ENCODE peak calls at places on chromosomes 2 and 18, in nine cellular contexts. K, Q, F, I, M, X, E, G and N are unnamed samples.

GRCh38 chr2:19256239-19256638 is 102.2 kb downstream of the OSR1 start:
- DNase-seq in I (no peak), Q (no peak), X (peak; percentile 89), E (no peak), F (no peak), K (no peak), G (no peak), M (no peak), N (no peak)

GRCh38 chr2:45654250-45654649 is 2.8 kb downstream of the PRKCE start:
- DNase-seq in K (no peak), E (no peak), X (peak; percentile 5), Q (no peak), M (no peak), I (no peak), F (no peak), G (no peak), N (no peak)

GRCh38 chr18:43034683-43035500 is 80.6 kb downstream of the RIT2 start:
- DNase-seq in Q (no peak), F (no peak), E (no peak), X (no peak), I (no peak), K (no peak), G (no peak), M (no peak), N (no peak)

GRCh38 chr2:159564081-159564480 is 52.3 kb downstream of the BAZ2B start:
- DNase-seq in Q (no peak), G (no peak), F (peak; percentile 1), X (peak; percentile 9), E (no peak), I (no peak), K (no peak), M (no peak), N (no peak)

GRCh38 chr2:216436369-216436768 is 24.1 kb downstream of the SMARCAL1 start:
- DNase-seq in I (no peak), E (no peak), F (no peak), Q (no peak), G (no peak), K (no peak), X (peak; percentile 13), M (no peak), N (no peak)

GRCh38 chr2:239457586-239458445 is 57.0 kb upstream of the HDAC4 start:
- DNase-seq in X (no peak), F (no peak), Q (peak; percentile 21), E (no peak), M (no peak), I (no peak), K (no peak), G (no peak), N (peak; percentile 64)

GRCh38 chr18:22710628-22711380 is 222.3 kb upstream of the RBBP8 start:
- DNase-seq in E (no peak), F (peak; percentile 55), G (no peak), X (peak; percentile 59), M (no peak), K (peak; percentile 84), Q (peak; percentile 51), I (no peak), N (peak; percentile 90)

GRCh38 chr2:73176205-73176880 is 26.0 kb upstream of the NOTO start:
- DNase-seq in Q (no peak), E (no peak), K (no peak), F (no peak), M (no peak), G (no peak), I (no peak), X (peak; percentile 41), N (no peak)

GRCh38 chr2:192555740-192556139 is 361.0 kb upstream of the TMEFF2 start:
- DNase-seq in E (no peak), F (no peak), I (no peak), M (no peak), Q (no peak), X (no peak), K (no peak), G (no peak), N (no peak)

GRCh38 chr2:192558637-192559036 is 363.9 kb upstream of the TMEFF2 start:
- DNase-seq in Q (no peak), X (no peak), E (no peak), M (no peak), K (no peak), G (no peak), I (no peak), F (no peak), N (no peak)

GRCh38 chr2:192559541-192560126 is 364.9 kb upstream of the TMEFF2 start:
- DNase-seq in I (no peak), X (no peak), E (no peak), G (no peak), Q (no peak), M (no peak), F (no peak), K (no peak), N (no peak)

DNA sequence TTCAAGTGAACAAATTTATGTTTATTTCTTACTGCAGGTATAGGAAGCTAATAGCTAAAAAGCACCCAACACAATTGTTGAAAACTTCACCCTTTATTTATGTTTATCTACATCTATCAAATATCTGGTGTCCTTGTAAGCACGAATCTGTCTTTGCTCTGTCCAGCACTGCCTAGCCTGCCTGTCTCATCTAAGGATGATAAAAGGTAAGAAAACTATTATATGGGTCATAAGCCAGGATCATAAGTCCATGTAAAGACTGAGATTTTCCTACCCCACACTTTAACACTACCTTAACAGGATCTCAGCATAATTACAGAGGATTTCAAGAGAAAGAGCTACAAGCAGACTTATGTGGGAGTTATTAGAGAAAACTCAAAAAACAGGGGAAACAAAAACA is 365.6 kb upstream of the TMEFF2 start:
- DNase-seq in X (no peak), Q (no peak), E (no peak), M (no peak), F (no peak), K (no peak), G (no peak), I (no peak), N (no peak)
- H3K4me1 ChIP-seq in X (no peaks in the 10 kb centered on the region), Q (peaks cover 9% of the 10 kb centered on the region), E (no peaks in the 10 kb centered on the region), M (no peaks in the 10 kb centered on the region), F (no peaks in the 10 kb centered on the region), K (no peaks in the 10 kb centered on the region), G (no peaks in the 10 kb centered on the region), I (no peaks in the 10 kb centered on the region), N (no peaks in the 10 kb centered on the region)

DNA sequence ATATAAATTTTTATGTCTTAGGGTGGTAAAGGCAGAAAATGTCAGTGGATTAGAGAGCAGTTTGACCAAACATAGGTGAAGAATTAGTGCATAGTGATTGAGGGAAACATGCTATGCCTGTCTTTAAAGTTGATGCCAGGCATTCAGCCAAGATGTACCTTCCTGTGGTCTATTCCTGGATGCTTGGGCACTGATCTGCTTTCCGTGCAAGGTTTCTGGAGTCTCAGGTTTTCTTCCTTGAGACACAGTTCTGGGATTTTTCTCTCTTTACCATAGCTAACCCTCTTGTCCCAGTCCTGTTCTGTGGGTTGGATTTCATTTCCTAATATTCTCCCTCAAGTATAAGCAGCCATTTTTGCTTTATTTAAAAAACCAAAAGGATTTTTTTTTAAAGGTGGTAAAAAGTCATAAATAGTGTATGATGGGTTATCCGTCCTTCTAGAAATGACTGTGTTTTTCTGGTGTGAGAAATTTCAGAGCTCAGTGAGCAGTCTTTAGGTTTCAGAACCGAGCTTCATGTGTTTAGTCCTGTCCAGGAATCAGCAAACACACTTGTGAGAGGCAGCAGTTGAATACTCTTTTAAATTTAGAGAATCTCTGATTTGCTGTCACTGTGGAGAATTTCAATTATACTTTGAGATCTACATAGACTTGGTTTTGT is 43.0 kb upstream of the CYBRD1 start:
- DNase-seq in G (no peak), I (no peak), K (no peak), Q (no peak), F (no peak), X (no peak), M (no peak), E (no peak), N (no peak)
- H3K36me3 ChIP-seq in G (peaks cover 9% of the 10 kb centered on the region), I (no peaks in the 10 kb centered on the region), K (no peaks in the 10 kb centered on the region), Q (no peaks in the 10 kb centered on the region), F (peaks cover 12% of the 10 kb centered on the region), X (peaks cover 14% of the 10 kb centered on the region), M (no peaks in the 10 kb centered on the region), E (peaks cover 2% of the 10 kb centered on the region), N (peaks cover 62% of the 10 kb centered on the region)

GRCh38 chr2:234971494-234971893 is 19.7 kb downstream of the SH3BP4 start:
- DNase-seq in X (no peak), G (no peak), I (no peak), Q (no peak), M (no peak), F (no peak), K (no peak), E (no peak), N (no peak)

GRCh38 chr2:234967874-234968208 is 16.0 kb downstream of the SH3BP4 start:
- DNase-seq in M (no peak), K (no peak), I (no peak), G (no peak), F (no peak), X (no peak), E (no peak), Q (no peak), N (no peak)

GRCh38 chr2:234968633-234969328 is 17.0 kb downstream of the SH3BP4 start:
- DNase-seq in K (no peak), X (no peak), E (no peak), I (no peak), F (no peak), Q (no peak), M (no peak), G (no peak), N (no peak)

GRCh38 chr2:234970467-234970866 is 18.6 kb downstream of the SH3BP4 start:
- DNase-seq in M (no peak), I (no peak), K (peak; percentile 64), F (no peak), E (no peak), G (no peak), X (peak; percentile 63), Q (no peak), N (no peak)

DNA sequence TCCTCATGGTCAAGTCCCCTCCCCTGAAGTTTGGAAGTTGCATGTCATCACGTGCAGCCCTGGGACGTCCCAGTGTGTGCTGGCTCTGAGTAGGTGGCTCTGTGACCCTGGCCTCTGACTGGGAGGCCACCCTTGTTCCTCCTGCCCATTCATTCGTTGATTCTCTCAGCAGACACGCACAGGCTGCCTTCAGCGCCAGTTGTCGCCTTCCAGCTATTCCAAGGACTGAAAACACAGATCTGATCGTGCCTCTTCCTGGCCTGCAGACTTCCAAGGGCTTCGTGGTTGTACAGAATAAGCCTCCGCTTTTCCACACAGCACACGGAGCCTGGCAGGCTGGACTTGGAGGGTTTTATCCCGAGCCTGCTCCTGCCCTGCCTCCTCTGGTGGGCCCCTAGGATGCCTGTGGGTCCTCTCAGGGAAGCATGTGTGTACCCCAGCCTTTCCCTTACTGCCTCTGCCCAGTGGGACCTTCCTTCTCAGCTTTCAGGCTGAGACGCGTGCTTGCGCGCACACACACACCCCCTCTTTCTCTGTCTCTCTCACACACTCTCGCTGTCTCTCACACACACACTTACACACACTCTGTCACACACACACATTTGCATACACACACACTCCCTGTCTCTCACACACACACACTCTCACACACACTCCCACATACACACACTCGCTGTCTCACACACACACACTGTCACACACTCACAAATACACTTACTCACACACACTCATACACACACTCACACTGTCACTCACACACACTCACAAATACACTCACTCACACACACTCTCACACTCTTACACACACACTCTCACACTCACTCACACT is 17.7 kb downstream of the SH3BP4 start:
- DNase-seq in M (peak; percentile 57), X (peak; percentile 34), G (no peak), K (peak; percentile 61), Q (no peak), F (no peak), E (no peak), I (no peak), N (no peak)
- H3K4me1 ChIP-seq in M (peaks cover 30% of the 10 kb centered on the region), X (peaks cover 60% of the 10 kb centered on the region), G (no peaks in the 10 kb centered on the region), K (no peaks in the 10 kb centered on the region), Q (peaks cover 16% of the 10 kb centered on the region), F (peaks cover 15% of the 10 kb centered on the region), E (peaks cover 14% of the 10 kb centered on the region), I (peaks cover 23% of the 10 kb centered on the region), N (peaks cover 33% of the 10 kb centered on the region)

GRCh38 chr2:28407131-28407975 is 14.7 kb downstream of the FOSL2 start:
- DNase-seq in F (no peak), X (no peak), I (no peak), M (no peak), E (no peak), G (no peak), Q (no peak), K (no peak), N (no peak)

GRCh38 chr2:28405537-28405936 is 12.9 kb downstream of the FOSL2 start:
- DNase-seq in Q (no peak), G (no peak), F (no peak), X (no peak), I (no peak), M (no peak), K (no peak), E (no peak), N (no peak)

GRCh38 chr2:28408764-28409599 is 16.3 kb downstream of the FOSL2 start:
- DNase-seq in M (no peak), Q (peak; percentile 87), I (no peak), G (peak; percentile 72), X (peak; percentile 47), F (no peak), E (peak; percentile 73), K (no peak), N (no peak)

GRCh38 chr2:28406276-28407096 is 13.8 kb downstream of the FOSL2 start:
- DNase-seq in M (no peak), F (no peak), X (peak; percentile 87), Q (peak; percentile 78), E (peak; percentile 80), K (no peak), I (no peak), G (peak; percentile 75), N (no peak)

GRCh38 chr2:28407976-28408690 is 15.5 kb downstream of the FOSL2 start:
- DNase-seq in K (no peak), F (no peak), G (no peak), X (no peak), Q (no peak), E (no peak), M (no peak), I (no peak), N (no peak)
- H3K36me3 ChIP-seq in K (peaks cover 41% of the 10 kb centered on the region), F (peaks cover 5% of the 10 kb centered on the region), G (peaks cover 20% of the 10 kb centered on the region), X (peaks cover 83% of the 10 kb centered on the region), Q (no peaks in the 10 kb centered on the region), E (peaks cover 93% of the 10 kb centered on the region), M (no peaks in the 10 kb centered on the region), I (peaks cover 11% of the 10 kb centered on the region), N (peaks cover 100% of the 10 kb centered on the region)